ENCODE peak calls at places on chromosomes 3 and 15, in eight cellular contexts. R is A549; S is CD4-positive, alpha-beta T cell; L is Panc1; A is uterus; U is CD8-positive, alpha-beta T cell; O is HepG2; X is RWPE1. Z is an unnamed sample.

GRCh38 chr15:69337133-69337532 is 38.4 kb downstream of the PAQR5 start:
- DNase-seq in R (no peak), S (no peak), L (no peak), A (no peak), U (no peak), O (no peak), X (no peak), Z (no peak)

GRCh38 chr3:152120606-152121291 is 148.0 kb upstream of the MBNL1 start:
- DNase-seq in R (no peak), S (no peak), L (no peak), A (no peak), U (no peak), O (no peak), X (peak; percentile 60), Z (no peak)

GRCh38 chr3:169288548-169288947 is 375.0 kb downstream of the MECOM start:
- DNase-seq in R (no peak), S (no peak), L (no peak), A (no peak), U (no peak), O (no peak), X (no peak), Z (no peak)

GRCh38 chr3:77041156-77041696 is 1.3 kb downstream of the ROBO2 start:
- DNase-seq in R (no peak), S (no peak), L (no peak), A (no peak), U (no peak), O (no peak), X (no peak), Z (no peak)

GRCh38 chr3:193641376-193641775 is 48.4 kb downstream of the OPA1 start:
- DNase-seq in R (no peak), S (no peak), L (no peak), A (no peak), U (no peak), O (no peak), X (no peak), Z (no peak)

GRCh38 chr15:23038741-23039150 is 623 bp downstream of the TUBGCP5 start:
- DNase-seq in R (peak; percentile 67), S (no peak), L (no peak), A (no peak), U (no peak), O (peak; percentile 24), X (peak; percentile 69), Z (no peak)

GRCh38 chr3:61925721-61926120 is 364.4 kb downstream of the PTPRG start:
- DNase-seq in R (no peak), S (no peak), L (no peak), A (no peak), U (no peak), O (no peak), X (no peak), Z (no peak)

GRCh38 chr15:61118885-61119284 is 110.2 kb downstream of the RORA start:
- DNase-seq in R (no peak), S (no peak), L (no peak), A (no peak), U (no peak), O (no peak), X (no peak), Z (no peak)

GRCh38 chr3:184300377-184300717 is 1.3 kb downstream of the PSMD2 start:
- DNase-seq in R (no peak), S (no peak), L (no peak), A (no peak), U (no peak), O (no peak), X (peak; percentile 64), Z (no peak)

GRCh38 chr3:54320376-54320775 is 198.0 kb downstream of the CACNA2D3 start:
- DNase-seq in R (no peak), S (no peak), L (no peak), A (no peak), U (no peak), O (no peak), X (no peak), Z (no peak)

GRCh38 chr3:176663819-176664218 is 533.5 kb downstream of the TBL1XR1 start:
- DNase-seq in R (peak; percentile 1), S (no peak), L (no peak), A (no peak), U (no peak), O (peak; percentile 36), X (peak; percentile 21), Z (no peak)

GRCh38 chr3:195114026-195114425 is 156.9 kb downstream of the XXYLT1 start:
- DNase-seq in R (no peak), S (no peak), L (no peak), A (no peak), U (no peak), O (no peak), X (no peak), Z (no peak)

GRCh38 chr15:85800460-85801123 is 5.9 kb upstream of the KLHL25 start:
- DNase-seq in R (peak; percentile 91), S (no peak), L (peak; percentile 67), A (no peak), U (no peak), O (peak; percentile 78), X (peak; percentile 70), Z (peak; percentile 37)

GRCh38 chr15:73722425-73722824 is 30.7 kb downstream of the INSYN1 start:
- DNase-seq in R (no peak), S (no peak), L (no peak), A (no peak), U (no peak), O (no peak), X (no peak), Z (no peak)
- H3K27ac ChIP-seq in R (no peak overlapping the region), S (no peak overlapping the region), L (no peak overlapping the region), A (no peak overlapping the region), U (no peak overlapping the region), O (no peak overlapping the region), X (no peak overlapping the region), Z (no peak overlapping the region)

GRCh38 chr3:45640724-45641361 is 46.3 kb downstream of the LIMD1 start:
- DNase-seq in R (no peak), S (no peak), L (no peak), A (no peak), U (no peak), O (no peak), X (no peak), Z (no peak)
- H3K27ac ChIP-seq in R (peak overlapping the region; percentile 60), S (no peak overlapping the region), L (peak overlapping the region; percentile 59), A (no peak overlapping the region), U (no peak overlapping the region), O (peak overlapping the region; percentile 34), X (peak overlapping the region; percentile 48), Z (peak overlapping the region; percentile 7)

GRCh38 chr15:80549712-80550111 is 145.4 kb upstream of the ABHD17C start:
- DNase-seq in R (no peak), S (no peak), L (no peak), A (no peak), U (no peak), O (no peak), X (no peak), Z (no peak)
- H3K27ac ChIP-seq in R (no peak overlapping the region), S (no peak overlapping the region), L (no peak overlapping the region), A (no peak overlapping the region), U (no peak overlapping the region), O (no peak overlapping the region), X (no peak overlapping the region), Z (peak overlapping the region; percentile 28)

GRCh38 chr15:75453703-75454470 is 2.4 kb upstream of the SIN3A start:
- DNase-seq in R (peak; percentile 99), S (peak; percentile 95), L (peak; percentile 100), A (peak; percentile 98), U (peak; percentile 94), O (peak; percentile 100), X (peak; percentile 97), Z (peak; percentile 99)

GRCh38 chr15:75454471-75455418 is 3.3 kb upstream of the SIN3A start:
- DNase-seq in R (peak; percentile 71), S (peak; percentile 81), L (no peak), A (no peak), U (peak; percentile 63), O (no peak), X (peak; percentile 50), Z (no peak)

GRCh38 chr15:75455424-75455981 is 4.0 kb upstream of the SIN3A start:
- DNase-seq in R (peak; percentile 92), S (peak; percentile 86), L (peak; percentile 36), A (peak; percentile 89), U (peak; percentile 78), O (peak; percentile 69), X (peak; percentile 90), Z (no peak)

GRCh38 chr15:75455982-75456531 is 4.6 kb upstream of the SIN3A start:
- DNase-seq in R (peak; percentile 72), S (no peak), L (no peak), A (no peak), U (no peak), O (peak; percentile 40), X (no peak), Z (peak; percentile 27)

DNA sequence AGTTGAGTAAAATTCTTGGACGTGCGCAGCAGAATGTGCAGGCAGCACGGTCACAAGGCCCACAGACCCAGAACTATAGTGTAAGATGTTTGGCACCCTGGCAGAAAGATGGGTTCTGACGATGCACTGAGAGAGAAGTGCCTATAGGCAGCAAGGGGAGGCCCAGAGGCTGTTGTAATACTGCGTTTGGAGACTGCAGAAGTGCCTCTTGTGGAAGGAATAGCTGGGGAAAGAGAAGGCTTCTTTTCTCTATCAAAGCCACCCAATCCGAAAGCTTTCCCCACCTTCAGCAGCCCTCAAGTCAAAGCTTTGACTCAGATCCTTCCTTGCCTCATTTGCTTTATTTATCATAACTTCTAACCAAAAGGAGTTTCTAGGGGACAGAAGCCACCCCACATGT is 5.2 kb upstream of the SIN3A start:
- DNase-seq in R (peak; percentile 25), S (no peak), L (no peak), A (no peak), U (no peak), O (no peak), X (no peak), Z (no peak)
- H3K27ac ChIP-seq in R (no peak overlapping the region), S (no peak overlapping the region), L (peak overlapping the region; percentile 91), A (no peak overlapping the region), U (no peak overlapping the region), O (no peak overlapping the region), X (peak overlapping the region; percentile 99), Z (peak overlapping the region; percentile 98)

GRCh38 chr15:55873024-55873745 is 120.2 kb downstream of the NEDD4 start:
- DNase-seq in R (no peak), S (no peak), L (no peak), A (no peak), U (no peak), O (no peak), X (no peak), Z (no peak)
- H3K27ac ChIP-seq in R (peak overlapping the region; percentile 67), S (no peak overlapping the region), L (no peak overlapping the region), A (peak overlapping the region; percentile 51), U (no peak overlapping the region), O (no peak overlapping the region), X (no peak overlapping the region), Z (no peak overlapping the region)

DNA sequence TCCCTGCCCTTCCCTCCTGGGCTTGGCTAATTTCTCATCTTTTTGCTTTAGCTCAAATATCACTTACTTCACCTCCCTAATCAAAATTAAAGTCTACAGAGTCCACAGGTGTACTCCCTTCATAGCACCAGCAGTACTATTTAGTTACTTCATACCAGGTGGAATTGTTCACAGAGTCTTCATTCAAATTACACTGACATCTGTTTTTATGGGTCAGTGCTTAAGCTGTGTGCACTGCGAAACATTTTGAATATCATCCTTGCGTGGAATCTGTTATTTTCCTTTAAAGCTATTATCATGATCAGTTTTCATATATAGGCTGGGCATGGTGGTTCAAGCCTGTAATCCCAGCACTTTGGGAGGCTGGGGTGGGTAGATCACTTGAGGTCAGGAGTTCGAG is 2.7 kb upstream of the SERF2 start:
- DNase-seq in R (no peak), S (no peak), L (no peak), A (no peak), U (no peak), O (no peak), X (no peak), Z (no peak)
- H3K27ac ChIP-seq in R (no peak overlapping the region), S (no peak overlapping the region), L (no peak overlapping the region), A (no peak overlapping the region), U (no peak overlapping the region), O (no peak overlapping the region), X (peak overlapping the region; percentile 87), Z (no peak overlapping the region)

GRCh38 chr3:16884084-16884747 is 539 bp upstream of the PLCL2 start:
- DNase-seq in R (peak; percentile 92), S (peak; percentile 77), L (no peak), A (peak; percentile 47), U (peak; percentile 46), O (no peak), X (no peak), Z (no peak)
- H3K27ac ChIP-seq in R (peak overlapping the region; percentile 77), S (peak overlapping the region; percentile 91), L (no peak overlapping the region), A (peak overlapping the region; percentile 89), U (peak overlapping the region; percentile 70), O (no peak overlapping the region), X (no peak overlapping the region), Z (no peak overlapping the region)

Z was measured in epithelial cell of prostate.